ENCODE peak calls at places on chromosomes 2 and 18, in four cellular contexts. I, P, R and Y are unnamed samples.

GRCh38 chr2:19021721-19022120 is 336.7 kb downstream of the OSR1 start:
- DNase-seq in I (peak), P (no peak), R (no peak), Y (no peak)

GRCh38 chr2:170973225-170973491 is 44.1 kb downstream of the GORASP2 start:
- DNase-seq in I (no peak), P (no peak), R (no peak), Y (no peak)

GRCh38 chr2:174648896-174649295 is 51.3 kb upstream of the WIPF1 start:
- DNase-seq in I (no peak), P (no peak), R (no peak), Y (no peak)

GRCh38 chr2:147689510-147689909 is 155.3 kb upstream of the ACVR2A start:
- DNase-seq in I (no peak), P (peak), R (no peak), Y (no peak)

GRCh38 chr2:32330136-32330535 is 26.7 kb upstream of the BIRC6 start:
- DNase-seq in I (peak), P (no peak), R (no peak), Y (no peak)

GRCh38 chr2:44155577-44156446 is 12.9 kb upstream of the PPM1B start:
- DNase-seq in I (no peak), P (no peak), R (no peak), Y (no peak)

GRCh38 chr18:77080283-77080682 is 52.3 kb downstream of the MBP start:
- DNase-seq in I (no peak), P (peak), R (peak), Y (no peak)

GRCh38 chr2:242041816-242042215 is 172.3 kb downstream of the RTP5 start:
- DNase-seq in I (no peak), P (no peak), R (no peak), Y (no peak)

GRCh38 chr2:170492010-170492409 is 223.1 kb upstream of the SP5 start:
- DNase-seq in I (no peak), P (no peak), R (no peak), Y (no peak)

GRCh38 chr2:100416939-100417744 is at the start of gene CHST10:
- DNase-seq in I (peak), P (peak), R (peak), Y (peak)

GRCh38 chr2:240149943-240150784 is 9.7 kb upstream of the OTOS start:
- DNase-seq in I (peak), P (peak), R (peak), Y (peak)

GRCh38 chr2:54687595-54688152 is 35.8 kb upstream of the EML6 start:
- DNase-seq in I (no peak), P (no peak), R (no peak), Y (no peak)